ENCODE peak calls at places on chromosomes 13 and 19, in six cellular contexts. One of them, this sample, is unnamed.

GRCh38 chr13:48621056-48621455 is 32.7 kb upstream of the CYSLTR2 start:
- DNase-seq in uterus: no peak
- DNase-seq in IMR-90: no peak
- DNase-seq in lower leg skin: no peak
- DNase-seq in Peyer's patch: no peak
- DNase-seq in adrenal gland: no peak
- DNase-seq in this sample: no peak

GRCh38 chr13:21673592-21674270 is 2.9 kb downstream of the FGF9 start:
- DNase-seq in uterus: no peak
- DNase-seq in IMR-90: peak; percentile 36
- DNase-seq in lower leg skin: no peak
- DNase-seq in Peyer's patch: no peak
- DNase-seq in adrenal gland: peak; percentile 34
- DNase-seq in this sample: peak; percentile 52

GRCh38 chr19:36891768-36892357 is 24.2 kb downstream of the ZNF829 start:
- DNase-seq in uterus: no peak
- DNase-seq in IMR-90: no peak
- DNase-seq in lower leg skin: no peak
- DNase-seq in Peyer's patch: no peak
- DNase-seq in adrenal gland: no peak
- DNase-seq in this sample: no peak

GRCh38 chr13:109154146-109154545 is 524.7 kb downstream of the MYO16 start:
- DNase-seq in uterus: no peak
- DNase-seq in IMR-90: no peak
- DNase-seq in lower leg skin: no peak
- DNase-seq in Peyer's patch: no peak
- DNase-seq in adrenal gland: peak; percentile 72
- DNase-seq in this sample: peak; percentile 72

GRCh38 chr13:83568019-83568418 is 314.3 kb downstream of the SLITRK1 start:
- DNase-seq in uterus: no peak
- DNase-seq in IMR-90: no peak
- DNase-seq in lower leg skin: no peak
- DNase-seq in Peyer's patch: no peak
- DNase-seq in adrenal gland: no peak
- DNase-seq in this sample: no peak

GRCh38 chr13:31200636-31200970 is 828 bp downstream of the B3GLCT start:
- DNase-seq in uterus: peak; percentile 38
- DNase-seq in IMR-90: no peak
- DNase-seq in lower leg skin: peak; percentile 26
- DNase-seq in Peyer's patch: peak; percentile 45
- DNase-seq in adrenal gland: peak; percentile 53
- DNase-seq in this sample: peak; percentile 59

GRCh38 chr19:48963371-48964204 is 1.5 kb upstream of the FTL start:
- DNase-seq in uterus: peak; percentile 87
- DNase-seq in IMR-90: peak; percentile 71
- DNase-seq in lower leg skin: peak; percentile 71
- DNase-seq in Peyer's patch: peak; percentile 84
- DNase-seq in adrenal gland: peak; percentile 81
- DNase-seq in this sample: peak; percentile 74

GRCh38 chr13:44815507-44816074 is 173.7 kb downstream of the NUFIP1 start:
- DNase-seq in uterus: peak; percentile 45
- DNase-seq in IMR-90: peak; percentile 98
- DNase-seq in lower leg skin: peak; percentile 47
- DNase-seq in Peyer's patch: no peak
- DNase-seq in adrenal gland: peak; percentile 89
- DNase-seq in this sample: peak; percentile 50

DNA sequence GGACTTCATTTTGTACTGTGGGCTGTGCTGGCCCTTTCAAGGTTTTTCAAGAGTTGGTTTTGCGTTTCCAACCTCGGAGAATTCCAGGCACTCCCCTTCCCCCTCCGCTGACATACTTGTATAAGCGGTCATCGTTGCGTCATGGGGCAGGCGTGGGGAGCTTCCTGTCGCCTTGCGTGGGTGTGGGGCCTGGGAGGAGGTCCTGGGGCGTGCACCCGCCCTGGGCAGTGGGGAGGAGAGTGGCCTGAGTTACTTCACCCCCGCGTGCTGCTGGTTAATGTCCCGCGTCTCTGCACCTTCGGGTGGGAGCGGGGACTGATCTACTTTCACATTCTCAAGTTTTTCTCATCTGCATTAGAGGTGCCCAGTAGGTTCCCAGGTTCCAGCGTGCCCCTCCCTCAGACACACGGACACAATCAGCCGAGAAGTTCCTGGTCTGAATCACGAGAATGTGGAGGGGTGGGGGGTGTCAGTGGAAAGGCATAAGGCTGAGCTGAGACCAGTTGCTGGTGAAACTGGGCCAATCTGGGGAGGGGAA is 4.1 kb downstream of the IER2 start:
- DNase-seq in uterus: peak; percentile 98
- DNase-seq in IMR-90: peak; percentile 95
- DNase-seq in lower leg skin: peak; percentile 94
- DNase-seq in Peyer's patch: peak; percentile 85
- DNase-seq in adrenal gland: peak; percentile 98
- DNase-seq in this sample: peak; percentile 95
- TF ChIP-seq POLR2A in uterus: peak; percentile 87
- TF ChIP-seq POLR2A in IMR-90: peak; percentile 59
- TF ChIP-seq POLR2A in lower leg skin: no peak
- TF ChIP-seq POLR2A in Peyer's patch: peak; percentile 93
- TF ChIP-seq POLR2A in adrenal gland: peak; percentile 40
- TF ChIP-seq POLR2A in this sample: peak; percentile 89

DNA sequence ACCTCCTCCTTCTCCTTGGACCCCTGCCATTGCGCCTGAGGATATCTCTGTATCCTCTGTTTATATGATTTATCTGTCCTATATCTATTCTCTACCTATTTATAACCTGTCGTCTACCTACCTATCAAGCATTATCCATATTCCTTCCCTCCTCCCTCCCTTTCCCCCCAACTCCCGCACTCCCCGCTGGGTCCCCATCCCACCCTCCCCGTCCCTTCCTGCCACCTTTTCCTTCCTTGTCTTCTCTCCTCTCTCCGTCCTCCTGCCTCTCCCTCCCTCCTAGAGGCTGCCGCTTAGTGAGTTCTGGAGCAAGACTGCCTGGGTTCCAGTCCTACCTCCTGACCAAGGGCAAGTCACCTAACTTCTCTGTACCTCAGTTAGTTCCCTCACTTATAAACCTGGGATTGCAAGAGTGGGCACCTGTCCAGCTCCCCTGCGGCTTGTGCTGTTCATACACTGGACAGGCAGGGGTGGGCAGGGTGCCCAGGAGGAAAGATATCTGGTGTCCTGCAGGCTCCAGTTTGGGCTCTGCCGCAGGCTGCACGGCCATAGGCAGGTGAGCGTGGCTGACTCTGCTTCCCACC is 16.1 kb downstream of the TTYH1 start:
- DNase-seq in uterus: no peak
- DNase-seq in IMR-90: peak; percentile 28
- DNase-seq in lower leg skin: no peak
- DNase-seq in Peyer's patch: no peak
- DNase-seq in adrenal gland: peak; percentile 65
- DNase-seq in this sample: peak; percentile 97
- TF ChIP-seq CTCF in uterus: no peak
- TF ChIP-seq CTCF in IMR-90: no peak
- TF ChIP-seq CTCF in lower leg skin: no peak
- TF ChIP-seq CTCF in Peyer's patch: no peak
- TF ChIP-seq CTCF in adrenal gland: no peak
- TF ChIP-seq CTCF in this sample: no peak

GRCh38 chr19:3499738-3500428 is 591 bp downstream of the DOHH start:
- DNase-seq in uterus: no peak
- DNase-seq in IMR-90: no peak
- DNase-seq in lower leg skin: no peak
- DNase-seq in Peyer's patch: no peak
- DNase-seq in adrenal gland: no peak
- DNase-seq in this sample: no peak

GRCh38 chr19:3503036-3503572 is 2.6 kb upstream of the DOHH start:
- DNase-seq in uterus: no peak
- DNase-seq in IMR-90: peak; percentile 78
- DNase-seq in lower leg skin: no peak
- DNase-seq in Peyer's patch: no peak
- DNase-seq in adrenal gland: peak; percentile 95
- DNase-seq in this sample: no peak

GRCh38 chr19:3497757-3498515 is 2.5 kb downstream of the DOHH start:
- DNase-seq in uterus: no peak
- DNase-seq in IMR-90: no peak
- DNase-seq in lower leg skin: no peak
- DNase-seq in Peyer's patch: no peak
- DNase-seq in adrenal gland: no peak
- DNase-seq in this sample: no peak

GRCh38 chr19:3501780-3502179 is 1.3 kb upstream of the DOHH start:
- DNase-seq in uterus: no peak
- DNase-seq in IMR-90: no peak
- DNase-seq in lower leg skin: no peak
- DNase-seq in Peyer's patch: no peak
- DNase-seq in adrenal gland: no peak
- DNase-seq in this sample: no peak

DNA sequence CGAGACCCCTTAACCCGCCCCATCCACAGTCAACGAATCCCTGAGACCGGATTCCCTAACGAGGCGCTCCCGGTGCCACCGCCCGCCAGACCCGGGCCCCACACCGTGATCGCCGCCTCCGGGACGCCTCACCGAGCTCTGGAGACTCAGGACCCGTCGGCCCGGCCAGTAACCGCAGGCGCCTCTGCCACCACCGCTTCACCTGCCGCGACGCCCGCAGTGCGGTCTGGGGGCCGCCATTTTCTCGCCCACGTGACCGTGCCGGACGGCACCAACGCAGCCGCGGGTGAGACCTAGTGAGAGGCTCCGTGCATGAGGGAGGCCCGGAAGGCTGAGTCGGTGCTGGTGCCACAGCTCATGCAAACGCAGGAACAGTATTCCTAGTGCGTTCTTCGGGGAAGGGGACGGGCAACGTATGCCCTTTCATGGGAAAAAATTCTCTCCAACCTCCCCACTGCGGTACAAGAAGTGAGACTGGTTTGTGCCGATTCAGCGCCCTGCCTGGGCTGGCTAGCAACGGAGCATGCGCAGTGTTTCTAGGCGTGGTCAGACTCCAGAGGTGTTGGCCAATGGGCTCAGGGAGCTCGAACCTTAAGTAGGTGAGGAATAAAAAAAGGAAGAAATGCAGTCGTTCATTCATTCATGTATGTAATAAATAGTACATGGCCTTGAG is at the start of gene DOHH:
- DNase-seq in uterus: peak; percentile 94
- DNase-seq in IMR-90: peak; percentile 96
- DNase-seq in lower leg skin: peak; percentile 93
- DNase-seq in Peyer's patch: peak; percentile 94
- DNase-seq in adrenal gland: peak; percentile 96
- DNase-seq in this sample: peak; percentile 95
- TF ChIP-seq POLR2A in uterus: peak; percentile 53
- TF ChIP-seq POLR2A in IMR-90: peak; percentile 88
- TF ChIP-seq POLR2A in lower leg skin: no peak
- TF ChIP-seq POLR2A in Peyer's patch: no peak
- TF ChIP-seq POLR2A in adrenal gland: peak; percentile 47
- TF ChIP-seq POLR2A in this sample: peak; percentile 58

GRCh38 chr19:2173388-2173787 is 9.7 kb downstream of the DOT1L start:
- DNase-seq in uterus: no peak
- DNase-seq in IMR-90: no peak
- DNase-seq in lower leg skin: no peak
- DNase-seq in Peyer's patch: no peak
- DNase-seq in adrenal gland: no peak
- DNase-seq in this sample: no peak
- TF ChIP-seq CTCF in uterus: no peak
- TF ChIP-seq CTCF in IMR-90: no peak
- TF ChIP-seq CTCF in lower leg skin: no peak
- TF ChIP-seq CTCF in Peyer's patch: no peak
- TF ChIP-seq CTCF in adrenal gland: no peak
- TF ChIP-seq CTCF in this sample: no peak

GRCh38 chr19:4653793-4654436 is 14.6 kb downstream of the TNFAIP8L1 start:
- DNase-seq in uterus: no peak
- DNase-seq in IMR-90: no peak
- DNase-seq in lower leg skin: no peak
- DNase-seq in Peyer's patch: no peak
- DNase-seq in adrenal gland: no peak
- DNase-seq in this sample: no peak
- TF ChIP-seq POLR2A in uterus: no peak
- TF ChIP-seq POLR2A in IMR-90: no peak
- TF ChIP-seq POLR2A in lower leg skin: no peak
- TF ChIP-seq POLR2A in Peyer's patch: no peak
- TF ChIP-seq POLR2A in adrenal gland: no peak
- TF ChIP-seq POLR2A in this sample: no peak

DNA sequence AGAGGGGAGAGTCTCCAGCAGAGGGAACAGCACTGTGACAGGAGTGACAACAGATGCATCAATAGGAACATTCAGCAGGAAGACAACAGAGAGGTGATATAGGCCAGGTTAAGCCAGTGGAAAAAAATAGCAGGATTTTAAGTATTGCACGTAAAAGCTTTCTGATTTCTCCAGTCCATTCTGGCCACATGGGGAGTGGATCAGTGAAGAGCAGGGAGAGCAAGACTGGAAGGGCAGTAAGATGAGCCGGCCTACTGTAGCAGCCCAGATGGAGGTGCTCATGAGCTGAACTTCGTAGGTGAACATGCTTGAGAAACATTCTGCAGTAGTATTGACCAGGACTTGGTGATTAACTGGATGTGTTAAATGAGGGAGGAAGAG is 1.7 kb downstream of the UTP14C start:
- DNase-seq in uterus: no peak
- DNase-seq in IMR-90: no peak
- DNase-seq in lower leg skin: no peak
- DNase-seq in Peyer's patch: no peak
- DNase-seq in adrenal gland: no peak
- DNase-seq in this sample: no peak
- TF ChIP-seq CTCF in uterus: no peak
- TF ChIP-seq CTCF in IMR-90: no peak
- TF ChIP-seq CTCF in lower leg skin: no peak
- TF ChIP-seq CTCF in Peyer's patch: no peak
- TF ChIP-seq CTCF in adrenal gland: no peak
- TF ChIP-seq CTCF in this sample: no peak

This sample was measured in thyroid gland.